ENCODE peak calls at places on chromosomes 4 and X, in seven cellular contexts. I is activated T-cell treated with anti-CD3 and anti-CD28 coated beads, Interleukin-2, amount 50 U/mL, for 1 hour; T is fibroblast of pulmonary artery; B is NT2/D1; D is HT1080; Q is NCI-H226; N is SW480. U is an unnamed sample.

GRCh38 chrX:14073158-14073557 is 43.5 kb upstream of the GEMIN8 start:
- DNase-seq in I (no peak), T (no peak), B (no peak), D (no peak), Q (no peak), N (no peak), U (no peak)

GRCh38 chrX:72545990-72546389 is 26.7 kb downstream of the HDAC8 start:
- DNase-seq in I (no peak), T (peak), B (no peak), D (peak), Q (no peak), N (no peak), U (peak)

GRCh38 chr4:153764611-153765368 is 5.0 kb upstream of the RNF175 start:
- DNase-seq in I (no peak), T (no peak), B (no peak), D (no peak), Q (no peak), N (no peak), U (no peak)

GRCh38 chr4:53494851-53495250 is 96.4 kb downstream of the LNX1 start:
- DNase-seq in I (no peak), T (no peak), B (no peak), D (no peak), Q (no peak), N (no peak), U (no peak)

GRCh38 chrX:119013146-119013545 is 38.7 kb downstream of the LONRF3 start:
- DNase-seq in I (no peak), T (no peak), B (no peak), D (no peak), Q (no peak), N (no peak), U (no peak)

GRCh38 chr4:137200322-137200721 is 332.0 kb downstream of the PCDH18 start:
- DNase-seq in I (no peak), T (no peak), B (no peak), D (no peak), Q (no peak), N (peak), U (no peak)

GRCh38 chr4:77761595-77761994 is 57.6 kb downstream of the CNOT6L start:
- DNase-seq in I (no peak), T (no peak), B (no peak), D (no peak), Q (no peak), N (no peak), U (no peak)

GRCh38 chrX:52852110-52852872 is 15.6 kb downstream of the XAGE3 start:
- DNase-seq in I (no peak), T (no peak), B (no peak), D (peak), Q (no peak), N (peak), U (no peak)

GRCh38 chrX:45372151-45372550 is 171.5 kb upstream of the DIPK2B start:
- DNase-seq in I (no peak), T (no peak), B (no peak), D (no peak), Q (no peak), N (no peak), U (no peak)

GRCh38 chrX:22652596-22652995 is 347.2 kb upstream of the DDX53 start:
- DNase-seq in I (no peak), T (peak), B (no peak), D (no peak), Q (no peak), N (peak), U (peak)

GRCh38 chr4:71526626-71527406 is 188.0 kb downstream of the SLC4A4 start:
- DNase-seq in I (no peak), T (no peak), B (peak), D (no peak), Q (no peak), N (peak), U (no peak)

GRCh38 chrX:147891886-147892285 is 19.8 kb upstream of the FMR1 start:
- DNase-seq in I (no peak), T (peak), B (no peak), D (peak), Q (peak), N (no peak), U (no peak)

GRCh38 chrX:151153086-151153485 is 23.3 kb upstream of the GPR50 start:
- DNase-seq in I (no peak), T (peak), B (no peak), D (peak), Q (peak), N (peak), U (no peak)

GRCh38 chr4:36326610-36327009 is 45.2 kb downstream of the DTHD1 start:
- DNase-seq in I (no peak), T (no peak), B (no peak), D (no peak), Q (no peak), N (no peak), U (no peak)

GRCh38 chrX:150036181-150036580 is 97.9 kb upstream of the EOLA2 start:
- DNase-seq in I (no peak), T (peak), B (no peak), D (peak), Q (peak), N (peak), U (peak)

GRCh38 chr4:186144596-186145569 is 40.4 kb downstream of the FAM149A start:
- DNase-seq in I (no peak), T (peak), B (peak), D (peak), Q (no peak), N (peak), U (peak)

GRCh38 chrX:41014776-41015175 is 70.5 kb upstream of the USP9X start:
- DNase-seq in I (no peak), T (peak), B (no peak), D (peak), Q (peak), N (peak), U (no peak)

GRCh38 chr4:152290522-152290921 is 245.4 kb downstream of the FBXW7 start:
- DNase-seq in I (no peak), T (no peak), B (no peak), D (no peak), Q (no peak), N (no peak), U (no peak)

GRCh38 chr4:1172228-1172851 is at the start of gene SPON2:
- DNase-seq in I (peak), T (peak), B (no peak), D (no peak), Q (no peak), N (no peak), U (no peak)

GRCh38 chr4:19675172-19675811 is 576.4 kb upstream of the SLIT2 start:
- DNase-seq in I (no peak), T (peak), B (no peak), D (no peak), Q (no peak), N (no peak), U (no peak)

GRCh38 chr4:141587897-141588296 is 48.5 kb upstream of the IL15 start:
- DNase-seq in I (no peak), T (peak), B (no peak), D (peak), Q (peak), N (no peak), U (no peak)

GRCh38 chr4:14783011-14783877 is 219.0 kb upstream of the CPEB2 start:
- DNase-seq in I (no peak), T (peak), B (no peak), D (peak), Q (peak), N (peak), U (no peak)

GRCh38 chr4:181909368-181909767 is 333.8 kb upstream of the TENM3 start:
- DNase-seq in I (no peak), T (peak), B (no peak), D (peak), Q (no peak), N (no peak), U (no peak)

GRCh38 chr4:142663828-142664227 is 182.3 kb downstream of the INPP4B start:
- DNase-seq in I (no peak), T (no peak), B (no peak), D (no peak), Q (peak), N (no peak), U (no peak)

GRCh38 chr4:5619913-5620625 is 88.3 kb downstream of the EVC2 start:
- DNase-seq in I (no peak), T (no peak), B (no peak), D (no peak), Q (no peak), N (no peak), U (no peak)

GRCh38 chr4:169050308-169050707 is 40.3 kb upstream of the CBR4 start:
- DNase-seq in I (no peak), T (peak), B (no peak), D (no peak), Q (no peak), N (no peak), U (no peak)